ENCODE peak calls at places on chromosomes 2 and 18, in eight cellular contexts. U is tibial nerve, H is RCC 7860, P is frontal cortex, F is HFFc6, Y is left ventricle myocardium inferior, T is ELR, N is Panc1. A is an unnamed sample.

GRCh38 chr2:13522917-13523821 is 806.4 kb downstream of the TRIB2 start:
- DNase-seq in U (no peak), H (peak; percentile 50), P (no peak), F (no peak), Y (no peak), T (peak; percentile 30), N (no peak), A (no peak)

GRCh38 chr2:217160978-217161973 is 301.4 kb upstream of the TNP1 start:
- DNase-seq in U (no peak), H (no peak), P (no peak), F (no peak), Y (no peak), T (peak; percentile 14), N (no peak), A (no peak)

GRCh38 chr2:234917245-234917975 is 34.4 kb upstream of the SH3BP4 start:
- DNase-seq in U (no peak), H (no peak), P (no peak), F (no peak), Y (no peak), T (no peak), N (no peak), A (no peak)

GRCh38 chr2:10178751-10179150 is 56.2 kb downstream of the RRM2 start:
- DNase-seq in U (no peak), H (no peak), P (no peak), F (no peak), Y (no peak), T (no peak), N (no peak), A (no peak)

GRCh38 chr2:109239720-109240119 is 110.7 kb downstream of the SH3RF3 start:
- DNase-seq in U (no peak), H (peak; percentile 38), P (no peak), F (peak; percentile 25), Y (no peak), T (peak; percentile 89), N (no peak), A (no peak)

GRCh38 chr2:43293744-43294695 is 67.6 kb upstream of the ZFP36L2 start:
- DNase-seq in U (peak; percentile 79), H (peak; percentile 91), P (no peak), F (peak; percentile 95), Y (no peak), T (peak; percentile 99), N (peak; percentile 69), A (peak; percentile 46)

GRCh38 chr18:62847081-62847480 is 131.7 kb downstream of the PHLPP1 start:
- DNase-seq in U (no peak), H (no peak), P (no peak), F (no peak), Y (no peak), T (no peak), N (no peak), A (no peak)

GRCh38 chr2:84741182-84741822 is 139.6 kb downstream of the TRABD2A start:
- DNase-seq in U (no peak), H (no peak), P (no peak), F (peak; percentile 38), Y (no peak), T (peak; percentile 57), N (peak; percentile 12), A (no peak)

GRCh38 chr2:119198267-119198840 is 25.3 kb upstream of the STEAP3 start:
- DNase-seq in U (no peak), H (peak; percentile 82), P (no peak), F (peak; percentile 27), Y (no peak), T (no peak), N (no peak), A (no peak)

GRCh38 chr2:241105641-241106040 is 3.6 kb upstream of the MTERF4 start:
- DNase-seq in U (no peak), H (no peak), P (no peak), F (no peak), Y (no peak), T (no peak), N (no peak), A (no peak)

GRCh38 chr18:74963820-74964446 is 245.0 kb downstream of the PTGR3 start:
- DNase-seq in U (peak; percentile 25), H (peak; percentile 22), P (peak; percentile 10), F (peak; percentile 33), Y (no peak), T (peak; percentile 62), N (peak; percentile 73), A (no peak)

GRCh38 chr2:130808482-130809268 is 28.0 kb upstream of the ARHGEF4 start:
- DNase-seq in U (no peak), H (peak; percentile 9), P (no peak), F (no peak), Y (no peak), T (peak; percentile 76), N (no peak), A (no peak)

GRCh38 chr2:144780983-144781382 is 261.1 kb upstream of the ZEB2 start:
- DNase-seq in U (no peak), H (no peak), P (no peak), F (no peak), Y (no peak), T (peak; percentile 4), N (no peak), A (no peak)

GRCh38 chr2:115574667-115575066 is 1132.2 kb downstream of the DPP10 start:
- DNase-seq in U (no peak), H (no peak), P (no peak), F (no peak), Y (no peak), T (no peak), N (no peak), A (no peak)